ENCODE peak calls at places on chromosomes 13 and 19, in eight cellular contexts. N, T, J, E, I, Y, R and X are unnamed samples.

GRCh38 chr13:111275995-111276618 is 44.3 kb upstream of the TEX29 start:
- DNase-seq in N (no peak), T (no peak), J (no peak), E (no peak), I (no peak), Y (no peak), R (no peak), X (no peak)

GRCh38 chr13:37175996-37176395 is 70.5 kb upstream of the CSNK1A1L start:
- DNase-seq in N (no peak), T (no peak), J (no peak), E (no peak), I (no peak), Y (no peak), R (no peak), X (no peak)

GRCh38 chr19:8413593-8413923 is 453 bp downstream of the MARCHF2 start:
- DNase-seq in N (no peak), T (no peak), J (no peak), E (no peak), I (no peak), Y (no peak), R (no peak), X (no peak)

GRCh38 chr13:24119593-24120508 is 40.7 kb upstream of the SPATA13 start:
- DNase-seq in N (no peak), T (no peak), J (no peak), E (peak; percentile 24), I (no peak), Y (no peak), R (peak; percentile 73), X (no peak)

GRCh38 chr13:86563308-86563707 is 764.1 kb upstream of the SLITRK6 start:
- DNase-seq in N (no peak), T (no peak), J (no peak), E (no peak), I (no peak), Y (no peak), R (no peak), X (no peak)

GRCh38 chr13:36297600-36298338 is at the start of gene CCDC169:
- DNase-seq in N (peak; percentile 57), T (peak; percentile 46), J (peak; percentile 31), E (peak; percentile 80), I (peak; percentile 47), Y (peak; percentile 25), R (peak; percentile 96), X (no peak)

GRCh38 chr19:50580970-50581636 is 12.9 kb upstream of the LRRC4B start:
- DNase-seq in N (no peak), T (no peak), J (no peak), E (peak; percentile 80), I (no peak), Y (no peak), R (no peak), X (no peak)

GRCh38 chr19:16076154-16076957 is at the start of gene TPM4:
- DNase-seq in N (peak; percentile 85), T (peak; percentile 51), J (peak; percentile 76), E (peak; percentile 94), I (peak; percentile 81), Y (peak; percentile 69), R (peak; percentile 97), X (peak; percentile 88)

GRCh38 chr19:2188708-2189385 is 25.1 kb downstream of the DOT1L start:
- DNase-seq in N (no peak), T (no peak), J (no peak), E (no peak), I (no peak), Y (no peak), R (no peak), X (no peak)

GRCh38 chr13:73403362-73404150 is 344.8 kb downstream of the KLF5 start:
- DNase-seq in N (no peak), T (no peak), J (no peak), E (no peak), I (no peak), Y (no peak), R (no peak), X (no peak)

GRCh38 chr19:17751103-17751911 is at the start of gene FCHO1:
- DNase-seq in N (peak; percentile 38), T (peak; percentile 80), J (peak; percentile 79), E (no peak), I (peak; percentile 78), Y (peak; percentile 85), R (no peak), X (peak; percentile 91)

GRCh38 chr19:1766800-1767352 is 13.6 kb downstream of the ONECUT3 start:
- DNase-seq in N (no peak), T (no peak), J (no peak), E (no peak), I (no peak), Y (no peak), R (no peak), X (no peak)

GRCh38 chr19:46967578-46968018 is 52.0 kb upstream of the NPAS1 start:
- DNase-seq in N (no peak), T (no peak), J (no peak), E (no peak), I (no peak), Y (no peak), R (no peak), X (peak; percentile 18)

GRCh38 chr13:47555235-47555634 is 445.8 kb downstream of the SUCLA2 start:
- DNase-seq in N (no peak), T (no peak), J (no peak), E (no peak), I (no peak), Y (no peak), R (no peak), X (no peak)

GRCh38 chr13:82627183-82627582 is 1255.1 kb downstream of the SLITRK1 start:
- DNase-seq in N (no peak), T (no peak), J (no peak), E (no peak), I (no peak), Y (no peak), R (no peak), X (no peak)

GRCh38 chr19:53977429-53977990 is 13.9 kb upstream of the CACNG6 start:
- DNase-seq in N (peak; percentile 93), T (peak; percentile 15), J (no peak), E (peak; percentile 91), I (peak; percentile 55), Y (peak; percentile 19), R (peak; percentile 92), X (peak; percentile 26)

GRCh38 chr19:42693760-42694350 is 46.4 kb downstream of the PSG3 start:
- DNase-seq in N (no peak), T (no peak), J (no peak), E (no peak), I (no peak), Y (no peak), R (peak; percentile 53), X (no peak)

GRCh38 chr19:51480590-51480989 is 2.3 kb downstream of the CEACAM18 start:
- DNase-seq in N (no peak), T (no peak), J (no peak), E (peak; percentile 3), I (peak; percentile 22), Y (no peak), R (peak; percentile 62), X (no peak)

GRCh38 chr19:9793051-9793591 is 24.6 kb upstream of the ZNF846 start:
- DNase-seq in N (peak; percentile 37), T (peak; percentile 63), J (peak; percentile 42), E (no peak), I (peak; percentile 54), Y (no peak), R (no peak), X (no peak)

GRCh38 chr13:36975172-36975571 is 24.0 kb downstream of the ALG5 start:
- DNase-seq in N (no peak), T (no peak), J (no peak), E (no peak), I (no peak), Y (no peak), R (no peak), X (no peak)

GRCh38 chr13:35793823-35794222 is 317.3 kb upstream of the MAB21L1 start:
- DNase-seq in N (no peak), T (no peak), J (no peak), E (no peak), I (no peak), Y (no peak), R (no peak), X (no peak)

GRCh38 chr13:27026396-27026795 is 145.2 kb downstream of the USP12 start:
- DNase-seq in N (no peak), T (no peak), J (no peak), E (no peak), I (no peak), Y (no peak), R (no peak), X (peak; percentile 28)

GRCh38 chr19:49327878-49328544 is 3.0 kb upstream of the SLC6A16 start:
- DNase-seq in N (no peak), T (no peak), J (no peak), E (peak; percentile 16), I (peak; percentile 37), Y (peak; percentile 33), R (peak; percentile 29), X (no peak)

GRCh38 chr19:41774515-41774980 is 19.2 kb downstream of the CEACAM6 start:
- DNase-seq in N (no peak), T (no peak), J (peak; percentile 16), E (no peak), I (peak; percentile 19), Y (no peak), R (no peak), X (no peak)

GRCh38 chr13:68199271-68199670 is 969.1 kb upstream of the PCDH9 start:
- DNase-seq in N (no peak), T (no peak), J (no peak), E (no peak), I (no peak), Y (no peak), R (no peak), X (no peak)

GRCh38 chr13:85148009-85148408 is 651.2 kb downstream of the SLITRK6 start:
- DNase-seq in N (no peak), T (no peak), J (no peak), E (peak; percentile 26), I (no peak), Y (no peak), R (peak; percentile 10), X (no peak)

GRCh38 chr19:54247106-54247930 is 4.7 kb upstream of the LILRA6 start:
- DNase-seq in N (no peak), T (no peak), J (no peak), E (no peak), I (no peak), Y (no peak), R (no peak), X (no peak)

GRCh38 chr19:3610745-3611717 is 4.4 kb upstream of the TBXA2R start:
- DNase-seq in N (no peak), T (no peak), J (no peak), E (no peak), I (no peak), Y (no peak), R (no peak), X (no peak)

GRCh38 chr19:16374436-16374835 is 49.8 kb downstream of the KLF2 start:
- DNase-seq in N (no peak), T (no peak), J (no peak), E (no peak), I (peak; percentile 46), Y (no peak), R (no peak), X (no peak)

GRCh38 chr13:59883885-59884284 is 279.8 kb downstream of the DIAPH3 start:
- DNase-seq in N (no peak), T (no peak), J (no peak), E (no peak), I (no peak), Y (no peak), R (no peak), X (no peak)

GRCh38 chr19:3315676-3315973 is 50.8 kb upstream of the NFIC start:
- DNase-seq in N (no peak), T (no peak), J (no peak), E (no peak), I (no peak), Y (no peak), R (no peak), X (no peak)

GRCh38 chr13:79295906-79296564 is 110.0 kb downstream of the RBM26 start:
- DNase-seq in N (peak; percentile 74), T (no peak), J (no peak), E (no peak), I (no peak), Y (no peak), R (no peak), X (no peak)